ENCODE peak calls at places on chromosomes 16 and 17, in seven cellular contexts. L is mucosa of gallbladder, X is heart right ventricle, T is globus pallidus, M is T-helper 1 cell, U is cardiac septum, P is upper lobe of right lung. S is an unnamed sample.

GRCh38 chr16:845349-845740 is 44.8 kb upstream of the GNG13 start:
- DNase-seq in T (no peak), M (no peak), X (no peak), U (no peak), P (no peak), L (no peak), S (no peak)

GRCh38 chr16:81500833-81501521 is 56.4 kb downstream of the CMIP start:
- DNase-seq in T (no peak), P (no peak), U (no peak), L (no peak), X (no peak), M (no peak), S (no peak)

GRCh38 chr17:76369804-76370203 is 14.6 kb upstream of the SPHK1 start:
- DNase-seq in U (no peak), P (no peak), M (no peak), L (no peak), T (no peak), X (no peak), S (no peak)

GRCh38 chr17:55496094-55496881 is 15.0 kb downstream of the SMIM36 start:
- DNase-seq in L (peak), M (no peak), P (no peak), X (no peak), T (no peak), U (no peak), S (no peak)

GRCh38 chr17:36936455-36936934 is 780 bp upstream of the LHX1 start:
- DNase-seq in M (no peak), P (no peak), U (peak), T (no peak), X (no peak), L (no peak), S (peak)

GRCh38 chr16:16038950-16039349 is 89.5 kb downstream of the ABCC1 start:
- DNase-seq in X (no peak), M (no peak), U (no peak), T (no peak), P (no peak), L (no peak), S (no peak)

GRCh38 chr17:1546292-1546922 is 16.2 kb downstream of the PITPNA start:
- DNase-seq in U (no peak), X (no peak), P (no peak), L (no peak), M (no peak), T (no peak), S (no peak)

GRCh38 chr16:89691986-89692569 is 5.6 kb downstream of the CDK10 start:
- DNase-seq in T (no peak), M (no peak), P (no peak), L (no peak), U (peak), X (no peak), S (no peak)

GRCh38 chr17:30375661-30376060 is 3.1 kb upstream of the CPD start:
- DNase-seq in X (no peak), L (no peak), T (no peak), P (no peak), M (no peak), U (no peak), S (no peak)

GRCh38 chr16:85637808-85638186 is 24.7 kb downstream of the GSE1 start:
- DNase-seq in X (no peak), M (no peak), P (peak), T (no peak), L (no peak), U (no peak), S (no peak)

GRCh38 chr16:75188832-75189477 is 18.0 kb downstream of the CTRB2 start:
- DNase-seq in U (no peak), X (no peak), T (no peak), P (no peak), L (no peak), M (no peak), S (no peak)

GRCh38 chr16:53952215-53953208 is 248.6 kb downstream of the FTO start:
- DNase-seq in T (no peak), L (no peak), P (no peak), U (no peak), X (no peak), M (no peak), S (no peak)